ENCODE peak calls at places on chromosomes 4 and X, in nine cellular contexts. O, I, U, R, Z, S, C, A and Q are unnamed samples.
A peak's percentile ranks its signal among the peaks of the same experiment; 100 is the strongest.

GRCh38 chr4:164718817-164719216 is 35.1 kb upstream of the SMIM31 start:
- DNase-seq in O (no peak), I (no peak), U (no peak), R (no peak), Z (no peak), S (no peak), C (no peak), A (no peak), Q (no peak)

GRCh38 chr4:15021301-15021700 is 19.0 kb downstream of the CPEB2 start:
- DNase-seq in O (no peak), I (no peak), U (no peak), R (no peak), Z (no peak), S (no peak), C (no peak), A (no peak), Q (no peak)

GRCh38 chrX:4805559-4805958 is 1092.1 kb upstream of the PRKX start:
- DNase-seq in O (no peak), I (no peak), U (no peak), R (no peak), Z (no peak), S (no peak), C (no peak), A (no peak), Q (no peak)

GRCh38 chr4:125750399-125750798 is 435.6 kb downstream of the FAT4 start:
- DNase-seq in O (no peak), I (no peak), U (no peak), R (no peak), Z (no peak), S (no peak), C (no peak), A (no peak), Q (no peak)

GRCh38 chrX:9529223-9529622 is 64.4 kb downstream of the TBL1X start:
- DNase-seq in O (no peak), I (no peak), U (no peak), R (no peak), Z (no peak), S (no peak), C (no peak), A (no peak), Q (no peak)

GRCh38 chrX:118971552-118971951 is 2.9 kb upstream of the LONRF3 start:
- DNase-seq in O (no peak), I (no peak), U (no peak), R (no peak), Z (no peak), S (no peak), C (no peak), A (peak; percentile 73), Q (no peak)

GRCh38 chrX:68894142-68894512 is 65.3 kb downstream of the EFNB1 start:
- DNase-seq in O (peak; percentile 64), I (no peak), U (no peak), R (no peak), Z (no peak), S (peak; percentile 65), C (no peak), A (no peak), Q (no peak)

GRCh38 chr4:137655286-137655685 is 123.0 kb upstream of the PCDH18 start:
- DNase-seq in O (no peak), I (no peak), U (no peak), R (no peak), Z (no peak), S (no peak), C (no peak), A (no peak), Q (no peak)

GRCh38 chr4:154010377-154010776 is 221.5 kb upstream of the SFRP2 start:
- DNase-seq in O (no peak), I (no peak), U (no peak), R (no peak), Z (no peak), S (no peak), C (no peak), A (no peak), Q (no peak)

GRCh38 chr4:10701702-10702460 is 17.3 kb upstream of the CLNK start:
- DNase-seq in O (no peak), I (peak; percentile 6), U (no peak), R (no peak), Z (no peak), S (no peak), C (no peak), A (no peak), Q (no peak)

GRCh38 chr4:24690436-24690835 is 104.9 kb upstream of the SOD3 start:
- DNase-seq in O (no peak), I (peak; percentile 71), U (no peak), R (no peak), Z (no peak), S (peak; percentile 54), C (no peak), A (no peak), Q (peak; percentile 60)

GRCh38 chr4:147019061-147019460 is 73.4 kb upstream of the TTC29 start:
- DNase-seq in O (peak; percentile 74), I (peak; percentile 79), U (peak; percentile 70), R (peak; percentile 57), Z (peak; percentile 44), S (peak; percentile 68), C (peak; percentile 66), A (peak; percentile 89), Q (peak; percentile 84)

GRCh38 chr4:74203467-74203866 is 45.5 kb downstream of the MTHFD2L start:
- DNase-seq in O (no peak), I (peak; percentile 27), U (no peak), R (no peak), Z (no peak), S (no peak), C (no peak), A (no peak), Q (no peak)

GRCh38 chr4:113901994-113902787 is 77.3 kb downstream of the ARSJ start:
- DNase-seq in O (no peak), I (no peak), U (no peak), R (peak; percentile 73), Z (no peak), S (no peak), C (no peak), A (no peak), Q (no peak)

GRCh38 chr4:89906316-89906715 is 11.7 kb downstream of the MMRN1 start:
- DNase-seq in O (no peak), I (no peak), U (no peak), R (no peak), Z (no peak), S (no peak), C (no peak), A (no peak), Q (no peak)

GRCh38 chr4:19214591-19214990 is 1037.1 kb upstream of the SLIT2 start:
- DNase-seq in O (no peak), I (peak; percentile 24), U (peak; percentile 24), R (no peak), Z (no peak), S (no peak), C (no peak), A (no peak), Q (no peak)

GRCh38 chr4:47372561-47372960 is 90.9 kb downstream of the COMMD8 start:
- DNase-seq in O (no peak), I (no peak), U (no peak), R (no peak), Z (no peak), S (no peak), C (no peak), A (no peak), Q (no peak)

GRCh38 chr4:77600521-77601451 is 4.8 kb upstream of the CXCL13 start:
- DNase-seq in O (no peak), I (peak; percentile 51), U (peak; percentile 22), R (no peak), Z (peak; percentile 31), S (no peak), C (no peak), A (peak; percentile 64), Q (peak; percentile 56)

GRCh38 chr4:80305466-80305865 is 30.1 kb upstream of the CFAP299 start:
- DNase-seq in O (no peak), I (peak; percentile 49), U (peak; percentile 45), R (no peak), Z (no peak), S (no peak), C (no peak), A (no peak), Q (no peak)

DNA sequence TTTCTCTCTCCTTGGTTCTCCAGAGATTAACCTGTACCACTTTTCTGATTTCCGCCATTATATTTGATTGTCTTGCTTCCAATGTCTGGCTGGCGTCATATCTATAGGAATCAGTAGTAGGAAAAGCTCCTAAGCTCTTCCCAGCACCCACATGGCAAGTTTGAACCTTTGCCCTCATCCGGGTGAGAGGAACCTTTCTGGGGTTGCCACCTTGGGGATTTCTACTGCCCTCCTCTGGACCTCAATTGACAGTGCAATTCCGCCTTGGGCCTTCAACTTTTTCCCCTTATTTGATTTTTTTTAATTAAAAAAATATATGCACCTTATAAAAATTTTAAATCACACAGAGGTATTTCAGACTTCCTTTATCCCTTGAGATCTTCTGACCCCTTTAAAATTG is 2.0 kb upstream of the CXorf66 start:
- DNase-seq in O (no peak), I (peak; percentile 3), U (no peak), R (no peak), Z (no peak), S (no peak), C (no peak), A (peak; percentile 56), Q (peak; percentile 22)
- TF ChIP-seq CTCF in O (no peak), I (peak; percentile 42), U (peak; percentile 52), R (no peak), Z (no peak), S (no peak), C (no peak), A (peak; percentile 83), Q (no peak)

GRCh38 chr4:160175064-160175643 is 1072.3 kb downstream of the RAPGEF2 start:
- DNase-seq in O (no peak), I (no peak), U (peak; percentile 6), R (no peak), Z (no peak), S (no peak), C (no peak), A (peak; percentile 39), Q (peak; percentile 19)
- TF ChIP-seq CTCF in O (no peak), I (no peak), U (no peak), R (no peak), Z (no peak), S (no peak), C (no peak), A (peak; percentile 13), Q (peak; percentile 7)

GRCh38 chr4:82718067-82718935 is 80.3 kb downstream of the SCD5 start:
- DNase-seq in O (peak; percentile 71), I (peak; percentile 71), U (no peak), R (no peak), Z (no peak), S (peak; percentile 70), C (no peak), A (no peak), Q (no peak)
- TF ChIP-seq CTCF in O (no peak), I (no peak), U (no peak), R (no peak), Z (no peak), S (no peak), C (no peak), A (no peak), Q (no peak)

GRCh38 chr4:7187691-7188090 is 4.6 kb upstream of the SORCS2 start:
- DNase-seq in O (peak; percentile 32), I (no peak), U (no peak), R (peak; percentile 12), Z (no peak), S (peak; percentile 15), C (no peak), A (peak; percentile 40), Q (no peak)
- TF ChIP-seq CTCF in O (no peak), I (no peak), U (no peak), R (no peak), Z (no peak), S (no peak), C (no peak), A (peak; percentile 6), Q (no peak)